ENCODE peak calls at places on chromosomes 16 and 17, in eight cellular contexts. F is A673, X is kidney epithelial cell, B is heart left ventricle, C is GM12865, T is left ventricle myocardium inferior, A is lower leg skin, Y is tibial nerve. Z is an unnamed sample.

GRCh38 chr16:28292731-28293588 is 635 bp downstream of the SBK1 start:
- DNase-seq in F (peak), Y (no peak), T (no peak), C (no peak), B (no peak), X (no peak), A (no peak), Z (no peak)

GRCh38 chr16:89350701-89351380 is 133.3 kb downstream of the ZNF778 start:
- DNase-seq in B (no peak), T (no peak), F (no peak), A (no peak), Y (no peak), C (no peak), X (peak), Z (no peak)

GRCh38 chr16:7086842-7087616 is 245.6 kb upstream of the RBFOX1 start:
- DNase-seq in C (no peak), T (peak), Y (no peak), A (no peak), F (peak), X (no peak), B (peak), Z (no peak)

GRCh38 chr16:1989826-1990335 is at the start of gene SYNGR3:
- DNase-seq in T (no peak), C (no peak), B (no peak), X (no peak), Y (no peak), A (no peak), F (no peak), Z (no peak)

GRCh38 chr16:67442581-67443255 is 11.8 kb downstream of the HSD11B2 start:
- DNase-seq in B (no peak), F (no peak), T (no peak), Y (no peak), A (no peak), X (no peak), C (no peak), Z (no peak)

GRCh38 chr16:85417156-85417860 is 195.8 kb upstream of the GSE1 start:
- DNase-seq in F (no peak), Y (no peak), B (peak), C (no peak), X (no peak), A (peak), T (peak), Z (no peak)

GRCh38 chr16:68668266-68668665 is 23.2 kb downstream of the CDH3 start:
- DNase-seq in T (no peak), C (peak), Y (no peak), A (no peak), F (no peak), B (no peak), X (peak), Z (no peak)

GRCh38 chr16:46789075-46789474 is 40.9 kb upstream of the MYLK3 start:
- DNase-seq in A (no peak), T (no peak), Y (no peak), C (no peak), F (no peak), X (no peak), B (no peak), Z (no peak)

GRCh38 chr17:6636105-6636504 is 4.4 kb downstream of the KIAA0753 start:
- DNase-seq in B (no peak), F (no peak), Y (no peak), T (no peak), A (no peak), C (no peak), X (no peak), Z (no peak)

GRCh38 chr17:69854381-69854780 is 220.6 kb upstream of the KCNJ16 start:
- DNase-seq in B (no peak), A (no peak), T (no peak), Y (no peak), C (no peak), F (no peak), X (no peak), Z (no peak)

GRCh38 chr17:8555062-8555461 is 75.5 kb downstream of the MYH10 start:
- DNase-seq in X (no peak), A (no peak), C (no peak), B (no peak), Y (no peak), F (no peak), T (no peak), Z (no peak)

GRCh38 chr17:17742133-17742621 is 60.9 kb downstream of the RAI1 start:
- DNase-seq in Y (no peak), A (no peak), F (no peak), X (no peak), B (no peak), T (no peak), C (no peak), Z (no peak)

GRCh38 chr17:29434550-29434949 is 44.4 kb downstream of the TAOK1 start:
- DNase-seq in Y (no peak), B (no peak), X (no peak), F (no peak), C (no peak), T (no peak), A (no peak), Z (no peak)

GRCh38 chr17:39231091-39231561 is 5.4 kb upstream of the STAC2 start:
- DNase-seq in A (no peak), Y (no peak), X (no peak), B (no peak), T (no peak), F (no peak), C (no peak), Z (no peak)

GRCh38 chr16:85515319-85515745 is 97.8 kb upstream of the GSE1 start:
- DNase-seq in X (no peak), T (no peak), F (peak), A (no peak), Y (no peak), C (no peak), B (no peak), Z (no peak)

GRCh38 chr16:74759564-74759963 is 15.1 kb downstream of the FA2H start:
- DNase-seq in Y (no peak), B (no peak), C (no peak), F (no peak), X (no peak), A (no peak), T (no peak), Z (no peak)

GRCh38 chr16:19948186-19949104 is 63.8 kb upstream of the GPRC5B start:
- DNase-seq in T (no peak), C (no peak), A (no peak), F (no peak), X (no peak), B (no peak), Y (no peak), Z (no peak)

GRCh38 chr17:2611627-2612026 is 18.2 kb downstream of the PAFAH1B1 start:
- DNase-seq in Y (no peak), T (no peak), B (no peak), C (no peak), A (no peak), X (no peak), F (no peak), Z (no peak)

GRCh38 chr16:49776085-49776501 is 79.8 kb downstream of the ZNF423 start:
- DNase-seq in X (no peak), A (no peak), B (peak), F (no peak), T (peak), Y (no peak), C (no peak), Z (no peak)

GRCh38 chr17:60920107-60920506 is 242.5 kb downstream of the BCAS3 start:
- DNase-seq in C (no peak), T (no peak), A (no peak), Y (no peak), F (no peak), B (no peak), X (no peak), Z (no peak)

GRCh38 chr16:3618782-3619166 is 7.4 kb upstream of the SLX4 start:
- DNase-seq in T (no peak), F (no peak), Y (no peak), B (no peak), A (no peak), X (no peak), C (no peak), Z (no peak)
- TF ChIP-seq CTCF in T (no peak), F (no peak), Y (no peak), B (no peak), A (no peak), X (no peak), C (no peak), Z (no peak)

DNA sequence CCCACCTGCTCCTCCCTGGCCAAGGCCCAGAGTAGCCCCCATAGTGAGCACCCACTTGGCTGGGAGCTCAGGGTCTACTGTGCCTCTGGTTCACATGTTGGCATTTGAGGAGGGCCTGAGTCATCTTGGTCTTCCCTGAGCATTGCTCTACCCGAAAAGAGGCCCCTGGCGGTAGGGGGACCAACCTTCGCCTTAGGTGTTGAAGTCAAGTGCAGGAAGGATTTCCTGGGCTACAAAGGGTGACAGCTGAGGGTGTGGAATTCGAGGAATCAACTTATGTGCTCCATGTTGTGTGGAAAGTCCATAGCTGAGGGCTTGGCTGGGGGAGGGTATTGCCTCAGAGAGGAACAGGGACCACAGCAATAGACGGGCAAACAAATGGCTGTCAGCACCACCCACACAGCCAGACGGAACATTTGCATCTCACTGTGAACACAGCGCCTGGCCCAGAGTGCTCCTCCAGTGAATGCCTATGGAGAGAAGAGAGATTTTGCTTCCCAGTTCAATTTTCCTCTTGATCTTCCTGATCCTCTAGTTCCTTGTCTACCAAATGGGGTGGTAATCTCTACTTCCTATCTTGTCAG is 35.6 kb upstream of the NGFR start:
- DNase-seq in C (no peak), B (no peak), T (no peak), Y (no peak), A (no peak), X (no peak), F (no peak), Z (no peak)
- TF ChIP-seq CTCF in C (peak), B (no peak), T (no peak), Y (no peak), A (no peak), X (no peak), F (no peak), Z (no peak)

GRCh38 chr17:33516645-33517044 is 223.6 kb upstream of the ASIC2 start:
- DNase-seq in B (no peak), F (no peak), T (no peak), C (no peak), X (no peak), A (no peak), Y (no peak), Z (no peak)

GRCh38 chr17:33514369-33514768 is 221.3 kb upstream of the ASIC2 start:
- DNase-seq in F (no peak), X (no peak), C (no peak), T (no peak), B (no peak), Y (no peak), A (no peak), Z (no peak)

GRCh38 chr17:33519692-33520091 is 226.6 kb upstream of the ASIC2 start:
- DNase-seq in A (no peak), T (no peak), Y (no peak), F (no peak), X (no peak), B (no peak), C (no peak), Z (no peak)

GRCh38 chr17:33513769-33514168 is 220.7 kb upstream of the ASIC2 start:
- DNase-seq in B (no peak), A (no peak), F (no peak), T (no peak), C (no peak), Y (no peak), X (no peak), Z (no peak)

GRCh38 chr17:33515974-33516373 is 222.9 kb upstream of the ASIC2 start:
- DNase-seq in A (peak), C (no peak), F (no peak), T (no peak), Y (no peak), B (no peak), X (no peak), Z (no peak)
- TF ChIP-seq CTCF in A (no peak), C (no peak), F (no peak), T (no peak), Y (no peak), B (no peak), X (no peak), Z (no peak)

GRCh38 chr17:56000411-56000810 is 152.9 kb upstream of the ANKFN1 start:
- DNase-seq in T (no peak), F (no peak), X (no peak), B (no peak), A (no peak), C (no peak), Y (no peak), Z (no peak)

GRCh38 chr17:55996826-55997225 is 156.4 kb upstream of the ANKFN1 start:
- DNase-seq in Y (no peak), F (no peak), X (no peak), T (no peak), A (no peak), C (no peak), B (no peak), Z (no peak)
- TF ChIP-seq CTCF in Y (no peak), F (peak), X (no peak), T (no peak), A (no peak), C (no peak), B (no peak), Z (no peak)

GRCh38 chr16:60230666-60231065 is 1496.5 kb upstream of the GOT2 start:
- DNase-seq in T (no peak), F (no peak), Y (no peak), X (no peak), B (no peak), C (no peak), A (no peak), Z (no peak)

GRCh38 chr16:60225541-60225940 is 1491.4 kb upstream of the GOT2 start:
- DNase-seq in F (no peak), Y (no peak), T (no peak), B (no peak), A (no peak), C (no peak), X (no peak), Z (no peak)
- TF ChIP-seq CTCF in F (no peak), Y (no peak), T (no peak), B (no peak), A (no peak), C (no peak), X (no peak), Z (no peak)

GRCh38 chr16:22005746-22006145 is 2.2 kb upstream of the MOSMO start:
- DNase-seq in F (no peak), T (no peak), A (no peak), Y (no peak), C (no peak), X (no peak), B (no peak), Z (no peak)

GRCh38 chr16:22007159-22007508 is 777 bp upstream of the MOSMO start:
- DNase-seq in T (no peak), C (no peak), A (no peak), F (no peak), Y (no peak), X (no peak), B (no peak), Z (no peak)

GRCh38 chr16:22008215-22009142 is 568 bp downstream of the MOSMO start:
- DNase-seq in X (no peak), T (no peak), F (no peak), A (peak), C (no peak), B (peak), Y (no peak), Z (no peak)

GRCh38 chr16:22006636-22007035 is 1.3 kb upstream of the MOSMO start:
- DNase-seq in A (no peak), X (no peak), C (no peak), F (no peak), Y (no peak), B (no peak), T (no peak), Z (no peak)

GRCh38 chr16:22007509-22008214 is at the start of gene MOSMO:
- DNase-seq in C (peak), T (peak), X (no peak), F (peak), A (peak), B (peak), Y (peak), Z (no peak)
- TF ChIP-seq CTCF in C (no peak), T (peak), X (no peak), F (peak), A (no peak), B (no peak), Y (no peak), Z (no peak)

GRCh38 chr16:72818286-72818845 is 229.6 kb downstream of the ZFHX3 start:
- DNase-seq in X (no peak), C (no peak), A (no peak), F (peak), T (no peak), Y (no peak), B (no peak), Z (no peak)
- TF ChIP-seq CTCF in X (peak), C (no peak), A (no peak), F (peak), T (no peak), Y (no peak), B (no peak), Z (no peak)

GRCh38 chr16:4936181-4936990 is 562 bp downstream of the PPL start:
- DNase-seq in C (no peak), B (no peak), A (no peak), T (no peak), X (no peak), F (no peak), Y (no peak), Z (no peak)
- TF ChIP-seq CTCF in C (peak), B (no peak), A (no peak), T (peak), X (peak), F (peak), Y (peak), Z (peak)

GRCh38 chr17:50195196-50195865 is 6.1 kb downstream of the COL1A1 start:
- DNase-seq in C (no peak), T (no peak), F (no peak), Y (no peak), A (no peak), B (no peak), X (no peak), Z (no peak)
- TF ChIP-seq CTCF in C (no peak), T (no peak), F (no peak), Y (peak), A (no peak), B (no peak), X (peak), Z (no peak)